ENCODE peak calls at places on chromosomes 1 and 21, in nine cellular contexts. P is colonic mucosa, I is mucosa of descending colon, M is left ventricle myocardium inferior, X is WERI-Rb-1, H is tibial nerve, C is heart right ventricle, R is aorta, A is H9. N is an unnamed sample. For H3K9me3, the result is how much of the 10 kb centered on the place peaks cover.

GRCh38 chr1:230232352-230232751 is 165.3 kb downstream of the GALNT2 start:
- DNase-seq in P (no peak), I (no peak), M (no peak), X (no peak), H (no peak), C (peak), R (no peak), A (no peak), N (no peak)

GRCh38 chr21:45858180-45858579 is 123.4 kb upstream of the COL6A1 start:
- DNase-seq in P (no peak), I (no peak), M (no peak), X (no peak), H (no peak), C (no peak), R (no peak), A (peak), N (no peak)

GRCh38 chr21:45550552-45551210 is 8.4 kb upstream of the SLC19A1 start:
- DNase-seq in P (no peak), I (no peak), M (peak), X (no peak), H (no peak), C (no peak), R (peak), A (peak), N (no peak)

GRCh38 chr1:235079443-235079967 is 49.1 kb downstream of the TOMM20 start:
- DNase-seq in P (peak), I (peak), M (no peak), X (peak), H (no peak), C (no peak), R (peak), A (peak), N (no peak)

GRCh38 chr21:17071093-17071492 is 441.8 kb upstream of the CXADR start:
- DNase-seq in P (no peak), I (no peak), M (no peak), X (no peak), H (no peak), C (no peak), R (no peak), A (no peak), N (no peak)

GRCh38 chr21:41446571-41446970 is 20.5 kb downstream of the MX1 start:
- DNase-seq in P (no peak), I (no peak), M (no peak), X (no peak), H (no peak), C (no peak), R (no peak), A (no peak), N (no peak)

GRCh38 chr1:165352442-165353293 is 3.8 kb downstream of the LMX1A start:
- DNase-seq in P (peak), I (peak), M (no peak), X (no peak), H (no peak), C (no peak), R (no peak), A (peak), N (no peak)

GRCh38 chr21:43702785-43703067 is 16.2 kb upstream of the PDXK start:
- DNase-seq in P (no peak), I (no peak), M (no peak), X (no peak), H (no peak), C (no peak), R (no peak), A (no peak), N (no peak)

GRCh38 chr1:24567792-24568388 is 12.0 kb downstream of the NCMAP start:
- DNase-seq in P (peak), I (peak), M (no peak), X (no peak), H (no peak), C (no peak), R (no peak), A (no peak), N (no peak)

GRCh38 chr1:222896630-222897526 is 82.0 kb downstream of the DISP1 start:
- DNase-seq in P (no peak), I (no peak), M (no peak), X (no peak), H (no peak), C (no peak), R (no peak), A (no peak), N (no peak)

GRCh38 chr1:224502459-224503160 is 68.0 kb upstream of the WDR26 start:
- DNase-seq in P (peak), I (peak), M (no peak), X (peak), H (no peak), C (no peak), R (no peak), A (no peak), N (no peak)

GRCh38 chr1:224499204-224499603 is 64.6 kb upstream of the WDR26 start:
- DNase-seq in P (no peak), I (no peak), M (no peak), X (no peak), H (no peak), C (no peak), R (no peak), A (no peak), N (no peak)

GRCh38 chr1:224500802-224501201 is 66.2 kb upstream of the WDR26 start:
- DNase-seq in P (no peak), I (no peak), M (no peak), X (peak), H (no peak), C (no peak), R (no peak), A (no peak), N (no peak)

GRCh38 chr1:224503161-224504118 is 68.8 kb upstream of the WDR26 start:
- DNase-seq in P (peak), I (peak), M (peak), X (peak), H (peak), C (peak), R (peak), A (peak), N (no peak)

GRCh38 chr1:224501836-224502235 is 67.2 kb upstream of the WDR26 start:
- DNase-seq in P (no peak), I (no peak), M (no peak), X (no peak), H (no peak), C (no peak), R (no peak), A (no peak), N (no peak)
- H3K9me3 ChIP-seq in P (under half), I (under half), M (under half), X (under half), H (under half), C (under half), R (under half), A (under half), N (under half)

GRCh38 chr1:23358310-23358709 is 11.3 kb downstream of the ZNF436 start:
- DNase-seq in P (no peak), I (no peak), M (no peak), X (no peak), H (no peak), C (no peak), R (no peak), A (no peak), N (no peak)
- H3K9me3 ChIP-seq in P (under half), I (under half), M (under half), X (under half), H (under half), C (under half), R (under half), A (under half), N (under half)

DNA sequence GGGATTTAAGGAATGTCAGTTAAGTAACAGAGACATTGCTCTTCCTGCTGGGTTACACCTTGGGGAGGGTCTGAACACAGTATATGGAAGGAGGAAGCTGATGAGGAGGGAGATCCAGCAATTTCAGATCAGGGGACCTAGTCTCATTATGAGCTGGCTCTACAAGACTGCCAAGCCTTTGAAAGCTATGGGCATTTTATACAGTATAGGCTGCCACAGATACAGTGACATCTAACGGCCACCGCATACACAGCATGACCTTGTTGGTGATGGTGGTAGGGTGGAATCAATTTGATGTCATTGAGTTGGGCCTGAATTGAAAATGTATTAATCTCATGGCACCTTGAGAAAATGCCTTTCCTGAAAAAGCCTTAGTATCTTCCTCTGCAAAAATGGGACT is 22.6 kb upstream of the ZP4 start:
- DNase-seq in P (no peak), I (no peak), M (no peak), X (no peak), H (no peak), C (no peak), R (no peak), A (no peak), N (no peak)
- H3K9me3 ChIP-seq in P (under half), I (under half), M (under half), X (under half), H (under half), C (under half), R (under half), A (under half), N (under half)

GRCh38 chr1:30976143-30976542 is 67.6 kb upstream of the SDC3 start:
- DNase-seq in P (no peak), I (no peak), M (no peak), X (no peak), H (no peak), C (no peak), R (no peak), A (no peak), N (no peak)
- H3K9me3 ChIP-seq in P (under half), I (under half), M (under half), X (under half), H (under half), C (under half), R (under half), A (under half), N (under half)

DNA sequence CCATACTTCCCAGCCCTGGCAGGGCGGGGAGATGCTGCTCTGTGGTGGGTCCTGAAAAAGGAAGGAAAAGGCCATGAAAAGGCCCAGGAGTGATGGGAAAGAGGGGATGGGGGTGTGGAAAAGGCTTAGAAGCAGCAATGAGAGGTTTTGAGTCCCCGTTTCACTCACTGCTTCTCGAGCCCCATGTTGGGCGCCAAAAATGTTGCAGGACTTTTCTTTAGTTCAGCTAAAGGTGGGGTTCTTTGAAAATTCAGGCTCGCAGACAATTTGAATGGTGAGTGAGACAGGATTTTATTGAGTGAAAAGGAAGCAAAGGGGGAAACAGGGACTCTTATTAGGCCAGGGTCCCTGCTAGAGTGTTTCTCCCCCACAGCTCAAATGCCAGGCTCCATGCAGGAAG is 93.1 kb downstream of the MRPS6 start:
- DNase-seq in P (no peak), I (no peak), M (no peak), X (no peak), H (no peak), C (no peak), R (no peak), A (no peak), N (no peak)
- H3K9me3 ChIP-seq in P (under half), I (half or more), M (half or more), X (under half), H (half or more), C (half or more), R (under half), A (under half), N (under half)